ENCODE peak calls at places on chromosomes 5 and 9, in six cellular contexts. One of them, this sample, is unnamed.

GRCh38 chr5:3220638-3221288 is 374.9 kb upstream of the IRX1 start:
- DNase-seq in germinal center: no peak
- DNase-seq in amniotic stem cell: no peak
- DNase-seq in HFFc6: no peak
- DNase-seq in amygdala: no peak
- DNase-seq in Calu3: no peak
- DNase-seq in this sample: no peak

GRCh38 chr9:114084282-114085073 is 6.4 kb upstream of the AMBP start:
- DNase-seq in germinal center: no peak
- DNase-seq in HFFc6: no peak
- DNase-seq in Calu3: no peak
- DNase-seq in amniotic stem cell: no peak
- DNase-seq in amygdala: no peak
- DNase-seq in this sample: no peak

GRCh38 chr9:127418037-127418471 is 6.1 kb upstream of the ZNF79 start:
- DNase-seq in Calu3: peak
- DNase-seq in HFFc6: no peak
- DNase-seq in amniotic stem cell: no peak
- DNase-seq in germinal center: peak
- DNase-seq in amygdala: no peak
- DNase-seq in this sample: no peak

GRCh38 chr5:36530249-36530648 is 76.2 kb upstream of the SLC1A3 start:
- DNase-seq in HFFc6: no peak
- DNase-seq in germinal center: no peak
- DNase-seq in Calu3: no peak
- DNase-seq in amygdala: no peak
- DNase-seq in amniotic stem cell: no peak
- DNase-seq in this sample: no peak

GRCh38 chr9:87885484-87886189 is 3.0 kb downstream of the SPATA31E1 start:
- DNase-seq in amygdala: no peak
- DNase-seq in Calu3: no peak
- DNase-seq in HFFc6: no peak
- DNase-seq in amniotic stem cell: no peak
- DNase-seq in germinal center: no peak
- DNase-seq in this sample: no peak

GRCh38 chr5:167284491-167284890 is 1007.0 kb upstream of the WWC1 start:
- DNase-seq in Calu3: no peak
- DNase-seq in amniotic stem cell: no peak
- DNase-seq in HFFc6: no peak
- DNase-seq in amygdala: no peak
- DNase-seq in germinal center: no peak
- DNase-seq in this sample: no peak

GRCh38 chr5:88882321-88883038 is 504 bp downstream of the MEF2C start:
- DNase-seq in HFFc6: no peak
- DNase-seq in amygdala: no peak
- DNase-seq in Calu3: no peak
- DNase-seq in amniotic stem cell: no peak
- DNase-seq in germinal center: no peak
- DNase-seq in this sample: no peak

GRCh38 chr5:167642779-167643517 is 648.5 kb upstream of the WWC1 start:
- DNase-seq in amygdala: no peak
- DNase-seq in amniotic stem cell: peak
- DNase-seq in Calu3: peak
- DNase-seq in HFFc6: peak
- DNase-seq in germinal center: no peak
- DNase-seq in this sample: peak

GRCh38 chr5:2767089-2767488 is 15.6 kb upstream of the IRX2 start:
- DNase-seq in amygdala: no peak
- DNase-seq in HFFc6: no peak
- DNase-seq in germinal center: no peak
- DNase-seq in Calu3: no peak
- DNase-seq in amniotic stem cell: no peak
- DNase-seq in this sample: no peak

GRCh38 chr9:86126998-86127972 is 27.9 kb upstream of the GOLM1 start:
- DNase-seq in Calu3: peak
- DNase-seq in germinal center: no peak
- DNase-seq in HFFc6: peak
- DNase-seq in amygdala: peak
- DNase-seq in amniotic stem cell: peak
- DNase-seq in this sample: peak

GRCh38 chr9:136695435-136695895 is 8.2 kb upstream of the AGPAT2 start:
- DNase-seq in amygdala: no peak
- DNase-seq in germinal center: no peak
- DNase-seq in amniotic stem cell: no peak
- DNase-seq in Calu3: peak
- DNase-seq in HFFc6: no peak
- DNase-seq in this sample: peak

GRCh38 chr5:37889612-37890317 is 49.9 kb upstream of the GDNF start:
- DNase-seq in amygdala: no peak
- DNase-seq in Calu3: no peak
- DNase-seq in amniotic stem cell: no peak
- DNase-seq in HFFc6: peak
- DNase-seq in germinal center: no peak
- DNase-seq in this sample: no peak

GRCh38 chr5:134845852-134846640 is at the start of gene C5orf24:
- DNase-seq in amygdala: peak
- DNase-seq in amniotic stem cell: peak
- DNase-seq in germinal center: peak
- DNase-seq in Calu3: peak
- DNase-seq in HFFc6: peak
- DNase-seq in this sample: peak

GRCh38 chr9:137295313-137296213 is 6.5 kb downstream of the NRARP start:
- DNase-seq in Calu3: peak
- DNase-seq in germinal center: peak
- DNase-seq in HFFc6: no peak
- DNase-seq in amniotic stem cell: no peak
- DNase-seq in amygdala: no peak
- DNase-seq in this sample: peak

GRCh38 chr5:77748160-77748559 is 28.0 kb downstream of the TBCA start:
- DNase-seq in HFFc6: no peak
- DNase-seq in amniotic stem cell: no peak
- DNase-seq in amygdala: no peak
- DNase-seq in Calu3: no peak
- DNase-seq in germinal center: no peak
- DNase-seq in this sample: no peak

GRCh38 chr5:93055971-93056370 is 525.0 kb downstream of the NR2F1-AS1 start:
- DNase-seq in germinal center: no peak
- DNase-seq in amniotic stem cell: no peak
- DNase-seq in amygdala: no peak
- DNase-seq in Calu3: no peak
- DNase-seq in HFFc6: no peak
- DNase-seq in this sample: no peak

GRCh38 chr5:68287976-68288755 is 72.6 kb downstream of the PIK3R1 start:
- DNase-seq in HFFc6: peak
- DNase-seq in Calu3: peak
- DNase-seq in amygdala: peak
- DNase-seq in germinal center: peak
- DNase-seq in amniotic stem cell: no peak
- DNase-seq in this sample: peak